ENCODE peak calls at places on chromosomes 12 and 14, in seven cellular contexts. T is HTR-8/SVneo; K is fibroblast of mammary gland; W is Calu3; D is SW 1271; O is CD8-positive, alpha-beta T cell; U is Daoy. L is an unnamed sample.
A peak's percentile ranks its signal among the peaks of the same experiment; 100 is the strongest.

GRCh38 chr12:121939190-121939589 is 20.8 kb downstream of the CFAP251 start:
- DNase-seq in T (no peak), K (no peak), W (no peak), D (no peak), O (no peak), U (no peak), L (no peak)

GRCh38 chr14:75831455-75831854 is 150.3 kb downstream of the TGFB3 start:
- DNase-seq in T (no peak), K (peak; percentile 95), W (peak; percentile 45), D (no peak), O (peak; percentile 3), U (peak; percentile 88), L (peak; percentile 72)

GRCh38 chr14:60925286-60925685 is 55.6 kb downstream of the TRMT5 start:
- DNase-seq in T (no peak), K (no peak), W (no peak), D (no peak), O (no peak), U (no peak), L (no peak)

GRCh38 chr12:110636516-110636915 is 22.6 kb downstream of the TCTN1 start:
- DNase-seq in T (no peak), K (no peak), W (no peak), D (no peak), O (no peak), U (no peak), L (no peak)

GRCh38 chr12:912466-913235 is 36.8 kb downstream of the RAD52 start:
- DNase-seq in T (no peak), K (no peak), W (no peak), D (no peak), O (no peak), U (no peak), L (no peak)

GRCh38 chr14:101929946-101930345 is 34.4 kb upstream of the DYNC1H1 start:
- DNase-seq in T (no peak), K (no peak), W (no peak), D (no peak), O (no peak), U (no peak), L (peak; percentile 29)

GRCh38 chr14:105419305-105420091 is at the start of gene MTA1:
- DNase-seq in T (no peak), K (no peak), W (peak; percentile 38), D (peak; percentile 9), O (no peak), U (peak; percentile 72), L (no peak)

GRCh38 chr12:27198036-27198435 is 46.0 kb upstream of the STK38L start:
- DNase-seq in T (no peak), K (peak; percentile 90), W (no peak), D (no peak), O (no peak), U (peak; percentile 63), L (peak; percentile 82)

GRCh38 chr12:101727098-101727497 is 12.2 kb downstream of the SYCP3 start:
- DNase-seq in T (no peak), K (no peak), W (no peak), D (no peak), O (no peak), U (no peak), L (no peak)

GRCh38 chr14:105582639-105583038 is 56.3 kb downstream of the TMEM121 start:
- DNase-seq in T (no peak), K (no peak), W (no peak), D (no peak), O (no peak), U (peak; percentile 17), L (no peak)

GRCh38 chr14:72864712-72865365 is 29.1 kb downstream of the DPF3 start:
- DNase-seq in T (no peak), K (no peak), W (no peak), D (no peak), O (no peak), U (no peak), L (no peak)

GRCh38 chr12:71425568-71425967 is 14.0 kb upstream of the LGR5 start:
- DNase-seq in T (no peak), K (no peak), W (no peak), D (no peak), O (no peak), U (no peak), L (no peak)

GRCh38 chr14:104135121-104135903 is 3.1 kb upstream of the KIF26A start:
- DNase-seq in T (peak; percentile 68), K (peak; percentile 14), W (peak; percentile 62), D (peak; percentile 61), O (no peak), U (peak; percentile 81), L (peak; percentile 77)

GRCh38 chr14:24051162-24051788 is 534 bp upstream of the CARMIL3 start:
- DNase-seq in T (no peak), K (no peak), W (no peak), D (no peak), O (no peak), U (no peak), L (no peak)

GRCh38 chr14:22535126-22535525 is 53.9 kb downstream of the DAD1 start:
- DNase-seq in T (no peak), K (no peak), W (no peak), D (no peak), O (no peak), U (no peak), L (no peak)

GRCh38 chr14:69921052-69921451 is 41.8 kb downstream of the SMOC1 start:
- DNase-seq in T (no peak), K (peak; percentile 97), W (no peak), D (no peak), O (no peak), U (peak; percentile 94), L (no peak)

GRCh38 chr12:43105426-43105981 is 446.5 kb downstream of the ADAMTS20 start:
- DNase-seq in T (no peak), K (no peak), W (no peak), D (no peak), O (no peak), U (no peak), L (no peak)

GRCh38 chr12:63989301-63989845 is 144.9 kb downstream of the SRGAP1 start:
- DNase-seq in T (no peak), K (peak; percentile 34), W (no peak), D (no peak), O (no peak), U (no peak), L (no peak)

GRCh38 chr12:65217127-65217526 is 47.7 kb downstream of the LEMD3 start:
- DNase-seq in T (no peak), K (no peak), W (no peak), D (no peak), O (no peak), U (no peak), L (no peak)

L was measured in aorta.